ENCODE peak calls at places on chromosomes 4 and X, in five cellular contexts. Y is GM23248, C is colonic mucosa, O is iPS DF 6.9, X is lower lobe of right lung. K is an unnamed sample. For H3K36me3, the result is how much of the 10 kb centered on the place peaks cover.

GRCh38 chr4:184310171-184310567 is 92.5 kb upstream of the ENPP6 start:
- DNase-seq in Y (no peak), C (peak), O (peak), X (peak), K (no peak)

GRCh38 chr4:173829565-173829964 is 299.5 kb upstream of the HAND2 start:
- DNase-seq in Y (no peak), C (no peak), O (no peak), X (no peak), K (no peak)

GRCh38 chrX:32483534-32484136 is 727.7 kb downstream of the DMD start:
- DNase-seq in Y (peak), C (no peak), O (no peak), X (no peak), K (no peak)

GRCh38 chr4:162497564-162498167 is 333.9 kb upstream of the FSTL5 start:
- DNase-seq in Y (peak), C (no peak), O (no peak), X (no peak), K (no peak)

GRCh38 chr4:183255487-183255886 is 64.6 kb downstream of the CLDN22 start:
- DNase-seq in Y (peak), C (no peak), O (no peak), X (no peak), K (no peak)

GRCh38 chr4:141246243-141246642 is 25.5 kb downstream of the ZNF330 start:
- DNase-seq in Y (peak), C (no peak), O (no peak), X (no peak), K (no peak)

GRCh38 chr4:107094976-107095375 is 58.9 kb upstream of the DKK2 start:
- DNase-seq in Y (no peak), C (no peak), O (no peak), X (no peak), K (no peak)

GRCh38 chr4:10099521-10100325 is 16.9 kb downstream of the WDR1 start:
- DNase-seq in Y (no peak), C (no peak), O (no peak), X (no peak), K (no peak)

GRCh38 chr4:108094923-108095482 is 73.7 kb downstream of the LEF1 start:
- DNase-seq in Y (no peak), C (no peak), O (no peak), X (no peak), K (no peak)
- H3K36me3 ChIP-seq in Y (under half), C (under half), O (under half), X (under half), K (under half)

GRCh38 chr4:165331316-165331715 is 3.8 kb downstream of the MSMO1 start:
- DNase-seq in Y (peak), C (no peak), O (no peak), X (no peak), K (no peak)

GRCh38 chr4:165331823-165332222 is 4.4 kb downstream of the MSMO1 start:
- DNase-seq in Y (no peak), C (no peak), O (no peak), X (no peak), K (no peak)

GRCh38 chr4:165332502-165332901 is 5.0 kb downstream of the MSMO1 start:
- DNase-seq in Y (no peak), C (no peak), O (no peak), X (no peak), K (no peak)

GRCh38 chr4:165330071-165330470 is 2.6 kb downstream of the MSMO1 start:
- DNase-seq in Y (no peak), C (no peak), O (no peak), X (no peak), K (no peak)

DNA sequence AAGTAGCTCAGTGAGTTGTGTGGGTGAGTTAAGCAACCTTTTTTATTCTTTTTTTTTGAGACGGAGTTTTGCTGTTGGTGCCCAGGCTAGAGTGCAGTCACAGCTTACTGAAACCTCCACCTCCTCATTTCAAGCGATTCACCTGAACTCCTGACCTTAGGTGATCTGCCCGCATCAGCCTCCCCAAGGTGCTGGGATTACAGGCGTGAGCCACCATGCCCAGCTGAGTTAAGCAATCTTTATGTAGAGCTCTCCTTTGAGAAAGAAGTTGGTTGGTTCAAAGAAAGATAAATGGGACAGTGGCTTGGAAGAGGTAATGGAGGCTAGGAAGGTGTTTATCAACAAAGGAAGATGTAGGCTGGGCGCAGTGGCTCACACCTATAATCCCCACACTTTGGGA is 3.2 kb downstream of the MSMO1 start:
- DNase-seq in Y (no peak), C (no peak), O (no peak), X (no peak), K (no peak)
- H3K36me3 ChIP-seq in Y (under half), C (under half), O (under half), X (under half), K (under half)

GRCh38 chrX:10471426-10471825 is 149.0 kb downstream of the MID1 start:
- DNase-seq in Y (no peak), C (no peak), O (no peak), X (no peak), K (no peak)
- H3K36me3 ChIP-seq in Y (under half), C (under half), O (under half), X (under half), K (under half)

GRCh38 chr4:55446578-55446922 is 50.8 kb downstream of the TMEM165 start:
- DNase-seq in Y (peak), C (no peak), O (no peak), X (no peak), K (no peak)

GRCh38 chr4:55447108-55447708 is 51.5 kb downstream of the TMEM165 start:
- DNase-seq in Y (no peak), C (no peak), O (no peak), X (no peak), K (no peak)

GRCh38 chr4:55444822-55445221 is 49.1 kb downstream of the TMEM165 start:
- DNase-seq in Y (peak), C (no peak), O (no peak), X (no peak), K (no peak)

GRCh38 chr4:55447826-55448225 is 52.1 kb downstream of the TMEM165 start:
- DNase-seq in Y (peak), C (no peak), O (no peak), X (no peak), K (no peak)

GRCh38 chr4:55445921-55446577 is 50.3 kb downstream of the TMEM165 start:
- DNase-seq in Y (peak), C (no peak), O (no peak), X (no peak), K (no peak)
- H3K36me3 ChIP-seq in Y (under half), C (under half), O (under half), X (half or more), K (under half)

DNA sequence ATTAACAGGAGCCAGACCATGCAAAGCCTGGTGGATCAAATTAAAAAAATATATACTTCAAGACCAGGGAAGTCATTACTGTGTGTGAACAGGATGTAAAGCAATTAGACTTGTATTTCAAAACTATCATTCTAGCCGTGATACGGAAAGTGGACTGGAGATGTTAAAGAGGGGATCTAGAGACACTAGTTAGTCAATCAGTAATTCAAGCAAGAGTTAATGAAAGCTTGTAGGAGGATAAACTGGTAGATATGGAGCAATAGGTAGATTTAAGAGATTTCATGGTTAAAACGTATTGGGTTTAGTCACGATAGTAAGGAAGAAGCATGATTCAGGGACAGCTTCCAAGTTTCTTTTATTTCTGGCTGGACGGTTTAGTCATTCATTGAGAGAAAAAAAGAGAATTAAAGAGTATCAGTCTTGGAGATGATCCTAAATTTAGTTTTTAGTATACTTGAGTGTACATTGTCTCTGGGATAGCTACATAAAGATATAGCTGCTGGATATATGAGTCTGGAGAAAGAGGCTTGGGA is 3.9 kb downstream of the MAD2L1 start:
- DNase-seq in Y (peak), C (no peak), O (no peak), X (no peak), K (no peak)
- H3K36me3 ChIP-seq in Y (under half), C (under half), O (under half), X (under half), K (under half)

GRCh38 chr4:8467016-8467415 is 26.4 kb downstream of the TRMT44 start:
- DNase-seq in Y (no peak), C (no peak), O (no peak), X (no peak), K (no peak)

GRCh38 chr4:8463811-8464210 is 23.2 kb downstream of the TRMT44 start:
- DNase-seq in Y (no peak), C (no peak), O (no peak), X (no peak), K (no peak)

GRCh38 chr4:8468746-8469535 is 28.4 kb downstream of the TRMT44 start:
- DNase-seq in Y (peak), C (peak), O (peak), X (peak), K (peak)

GRCh38 chr4:8464376-8464775 is 23.8 kb downstream of the TRMT44 start:
- DNase-seq in Y (no peak), C (no peak), O (no peak), X (no peak), K (no peak)

DNA sequence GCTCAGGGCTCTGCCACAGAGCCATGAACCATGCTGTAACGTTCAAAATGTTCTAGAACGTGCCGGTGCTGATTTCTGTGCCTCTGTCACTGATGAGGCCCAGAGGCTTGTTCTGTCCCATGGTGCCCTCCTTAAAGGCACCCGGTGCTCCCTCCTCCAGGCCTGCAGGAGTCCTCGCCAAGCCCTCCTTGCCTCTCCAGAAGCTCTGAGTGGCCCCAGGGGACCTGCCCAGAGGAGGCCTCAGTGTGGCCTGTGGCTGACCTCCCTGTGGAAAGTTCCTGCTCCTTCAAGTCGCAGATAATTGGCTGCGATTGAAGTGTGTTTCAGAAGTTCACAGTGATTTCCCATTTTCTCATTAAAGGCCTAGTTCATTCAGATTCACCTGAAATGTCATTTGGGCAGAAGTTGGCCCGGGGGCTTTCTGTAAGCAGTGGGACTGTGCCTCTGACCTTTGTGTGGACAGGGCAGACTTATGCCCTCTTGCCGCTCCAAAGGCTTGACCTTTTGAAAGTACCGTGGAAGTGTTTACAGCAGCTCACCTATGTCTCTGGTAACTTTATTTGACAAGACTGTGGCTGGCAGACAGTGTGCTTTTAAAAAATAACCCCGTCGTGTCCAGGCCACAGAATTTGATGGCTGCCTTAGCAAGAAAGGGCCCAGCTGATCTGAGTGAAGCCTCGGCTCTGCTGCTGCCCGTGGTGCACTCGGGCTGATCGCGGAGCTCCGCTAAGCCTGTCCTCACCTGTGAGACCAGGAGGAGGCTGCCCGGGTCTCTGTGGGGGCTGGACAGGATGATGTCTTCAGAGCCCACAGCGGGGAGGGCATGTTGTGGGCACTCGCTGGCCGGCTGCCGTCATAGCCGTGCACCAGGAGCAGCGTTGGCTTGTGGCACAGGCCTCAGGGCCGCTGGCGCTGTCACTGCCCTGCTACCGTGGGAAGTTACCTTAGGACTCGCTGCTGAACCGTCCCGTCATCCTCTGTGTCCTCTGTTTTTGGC is 25.3 kb downstream of the TRMT44 start:
- DNase-seq in Y (no peak), C (no peak), O (no peak), X (no peak), K (no peak)
- H3K36me3 ChIP-seq in Y (under half), C (under half), O (under half), X (half or more), K (under half)

GRCh38 chr4:17633600-17633999 is 19.2 kb downstream of the MED28 start:
- DNase-seq in Y (no peak), C (no peak), O (no peak), X (no peak), K (no peak)

GRCh38 chr4:17635056-17635455 is 20.6 kb downstream of the MED28 start:
- DNase-seq in Y (no peak), C (no peak), O (no peak), X (no peak), K (no peak)

GRCh38 chr4:17624821-17625220 is 10.4 kb downstream of the MED28 start:
- DNase-seq in Y (no peak), C (no peak), O (no peak), X (no peak), K (no peak)

GRCh38 chr4:17630228-17630627 is 15.8 kb downstream of the MED28 start:
- DNase-seq in Y (no peak), C (no peak), O (no peak), X (no peak), K (no peak)
- H3K36me3 ChIP-seq in Y (half or more), C (under half), O (under half), X (half or more), K (half or more)

GRCh38 chr4:38106886-38107514 is 146.8 kb downstream of the PTTG2 start:
- DNase-seq in Y (no peak), C (peak), O (no peak), X (no peak), K (no peak)
- H3K36me3 ChIP-seq in Y (under half), C (under half), O (under half), X (under half), K (under half)

GRCh38 chr4:123379392-123379791 is 17.2 kb upstream of the SPRY1 start:
- DNase-seq in Y (no peak), C (no peak), O (no peak), X (no peak), K (no peak)

GRCh38 chr4:123378794-123379193 is 17.8 kb upstream of the SPRY1 start:
- DNase-seq in Y (no peak), C (no peak), O (peak), X (no peak), K (no peak)

GRCh38 chr4:123381996-123382395 is 14.6 kb upstream of the SPRY1 start:
- DNase-seq in Y (no peak), C (no peak), O (no peak), X (no peak), K (no peak)

GRCh38 chr4:123386608-123387007 is 10.0 kb upstream of the SPRY1 start:
- DNase-seq in Y (no peak), C (no peak), O (no peak), X (no peak), K (no peak)

DNA sequence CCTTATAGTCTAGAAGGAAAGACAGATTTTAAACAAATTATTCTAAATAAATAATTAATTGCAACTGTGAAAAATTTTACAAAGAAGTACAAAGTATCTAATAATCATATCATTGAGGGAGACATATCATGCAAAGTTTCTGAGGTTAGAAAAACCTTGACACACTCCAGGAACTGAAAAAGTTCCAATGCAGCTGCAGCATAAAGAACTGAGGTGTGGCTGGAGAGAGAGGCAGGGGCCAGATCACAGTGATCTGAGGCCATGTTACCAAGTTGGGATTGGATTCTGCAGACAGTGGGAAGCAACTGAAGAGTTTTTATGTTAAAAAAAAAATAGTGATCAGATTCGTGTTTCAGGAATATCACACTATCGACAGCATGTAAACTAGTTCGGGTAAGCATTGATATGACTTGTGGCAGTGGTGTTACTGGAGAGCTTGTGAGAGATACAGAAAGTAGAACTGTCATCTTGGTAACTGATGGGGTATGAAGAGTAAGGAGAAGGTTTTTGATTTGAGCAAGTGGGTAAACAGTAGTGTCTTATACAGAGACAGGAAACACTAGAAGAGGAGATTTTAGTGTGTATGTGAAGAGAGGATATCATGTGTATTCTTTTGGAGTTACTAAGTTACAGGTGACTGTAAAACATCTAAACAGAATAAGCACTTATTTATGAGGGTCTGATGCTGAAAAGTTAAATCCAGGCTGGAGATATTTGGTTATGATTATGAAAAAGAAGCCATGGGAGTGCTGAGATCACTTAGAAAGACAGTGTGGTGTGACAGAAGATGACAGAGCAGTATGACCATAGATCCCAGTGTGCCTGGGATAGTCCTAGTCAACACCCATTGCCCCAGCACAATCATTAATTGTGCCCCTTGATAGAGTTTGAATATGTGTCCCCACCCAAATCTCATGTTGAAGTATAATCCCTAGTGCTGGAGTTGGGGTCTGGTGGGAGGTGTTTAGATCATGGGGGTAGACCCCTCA is 15.6 kb upstream of the SPRY1 start:
- DNase-seq in Y (no peak), C (no peak), O (no peak), X (no peak), K (no peak)
- H3K36me3 ChIP-seq in Y (under half), C (under half), O (under half), X (under half), K (under half)

K was measured in effector memory CD4-positive, alpha-beta T cell.